ENCODE peak calls at places on chromosomes 12 and 14, in five cellular contexts. V is tibial nerve, U is suprapubic skin, C is A549, A is stomach. Q is an unnamed sample.

GRCh38 chr12:20370001-20370381 is 1.7 kb downstream of the PDE3A start:
- DNase-seq in U (no peak), V (no peak), A (no peak), C (peak), Q (no peak)

GRCh38 chr14:99699071-99699760 is 15.1 kb downstream of the CYP46A1 start:
- DNase-seq in V (no peak), U (peak), A (no peak), C (no peak), Q (no peak)

GRCh38 chr14:70885343-70886014 is 21.8 kb upstream of the PCNX1 start:
- DNase-seq in U (no peak), C (no peak), V (no peak), A (no peak), Q (no peak)

GRCh38 chr12:4143909-4144308 is 129.7 kb upstream of the CCND2 start:
- DNase-seq in V (no peak), A (no peak), U (no peak), C (no peak), Q (no peak)

GRCh38 chr14:34029921-34030334 is 79.1 kb upstream of the EGLN3 start:
- DNase-seq in U (no peak), C (no peak), V (peak), A (peak), Q (no peak)

GRCh38 chr12:68617160-68617926 is 6.6 kb downstream of the RAP1B start:
- DNase-seq in A (no peak), V (no peak), C (no peak), U (no peak), Q (no peak)

GRCh38 chr14:23865502-23865901 is 88.1 kb upstream of the DHRS4 start:
- DNase-seq in C (no peak), V (no peak), U (no peak), A (no peak), Q (no peak)

GRCh38 chr14:41449057-41449456 is 157.6 kb upstream of the LRFN5 start:
- DNase-seq in V (no peak), C (no peak), A (no peak), U (no peak), Q (no peak)

GRCh38 chr12:121638298-121639202 is 12.2 kb downstream of the ORAI1 start:
- DNase-seq in U (no peak), A (no peak), C (no peak), V (no peak), Q (no peak)

GRCh38 chr12:71671816-71672215 is 7.7 kb downstream of the THAP2 start:
- DNase-seq in A (no peak), U (no peak), V (no peak), C (no peak), Q (no peak)
- TF ChIP-seq EP300 in A (no peak), U (no peak), V (no peak), C (no peak), Q (no peak)

GRCh38 chr12:124822218-124822617 is 41.4 kb downstream of the SCARB1 start:
- DNase-seq in A (no peak), U (no peak), C (no peak), V (no peak), Q (no peak)

GRCh38 chr12:124821252-124822200 is 42.1 kb downstream of the SCARB1 start:
- DNase-seq in V (no peak), A (no peak), C (no peak), U (no peak), Q (no peak)

GRCh38 chr12:124820199-124820598 is 43.5 kb downstream of the SCARB1 start:
- DNase-seq in U (no peak), V (no peak), A (no peak), C (no peak), Q (no peak)

GRCh38 chr12:124824195-124824594 is 39.5 kb downstream of the SCARB1 start:
- DNase-seq in A (no peak), V (no peak), C (no peak), U (no peak), Q (no peak)

GRCh38 chr12:124823272-124823970 is 40.2 kb downstream of the SCARB1 start:
- DNase-seq in V (no peak), A (no peak), U (no peak), C (no peak), Q (no peak)
- H3K27ac ChIP-seq in V (no peak), A (no peak), U (no peak), C (no peak), Q (no peak)

GRCh38 chr12:75724913-75725312 is 213.5 kb upstream of the KRR1 start:
- DNase-seq in A (no peak), U (no peak), C (peak), V (no peak), Q (no peak)
- TF ChIP-seq EP300 in A (no peak), U (no peak), C (peak), V (no peak), Q (peak)

DNA sequence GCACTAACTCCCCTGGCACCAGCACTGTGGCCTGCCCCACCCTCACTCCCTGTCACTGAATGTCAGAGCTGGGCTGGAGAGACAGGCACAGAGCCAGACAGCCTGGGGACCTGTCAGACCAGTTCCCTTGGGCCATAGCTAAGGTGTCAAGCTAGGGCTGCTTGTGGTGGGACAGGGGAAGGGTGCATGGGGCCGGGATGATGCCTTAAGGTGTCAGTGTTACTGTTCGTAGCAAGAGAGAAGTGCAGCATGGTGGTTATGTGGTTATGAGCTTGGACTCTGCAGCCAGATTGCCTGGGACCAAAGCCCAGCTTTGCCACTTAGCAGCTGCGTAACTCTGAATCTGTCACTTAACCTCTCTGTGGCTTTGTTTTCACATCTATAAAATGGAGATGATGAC is 3.8 kb downstream of the RAPGEF3 start:
- DNase-seq in V (no peak), U (no peak), A (peak), C (no peak), Q (no peak)
- H3K27ac ChIP-seq in V (no peak), U (peak), A (peak), C (no peak), Q (peak)

GRCh38 chr14:73462078-73462715 is 3.9 kb upstream of the NUMB start:
- DNase-seq in U (no peak), V (no peak), C (peak), A (peak), Q (peak)
- TF ChIP-seq EP300 in U (no peak), V (no peak), C (no peak), A (no peak), Q (no peak)

GRCh38 chr12:14651371-14651770 is 45.0 kb downstream of the GUCY2C start:
- DNase-seq in C (no peak), U (no peak), A (no peak), V (no peak), Q (no peak)
- H3K27ac ChIP-seq in C (no peak), U (no peak), A (no peak), V (no peak), Q (no peak)